ENCODE peak calls at places on chromosomes 1 and 21, in ten cellular contexts. U is psoas muscle; J is HCT116; T is CD8-positive, alpha-beta T cell; I is heart left ventricle; K is Peyer's patch; B is osteoblast; F is left ventricle myocardium inferior; Q is effector memory CD4-positive, alpha-beta T cell; M is aorta. Z is an unnamed sample. For H3K4me1 and H3K9me3, the result is how much of the 10 kb centered on the place peaks cover.

GRCh38 chr21:38289697-38290096 is 32.9 kb downstream of the KCNJ15 start:
- DNase-seq in U (no peak), B (peak), Q (no peak), I (no peak), F (no peak), T (no peak), J (no peak), K (no peak), M (no peak), Z (peak)

GRCh38 chr1:29209173-29209572 is 21.6 kb downstream of the MECR start:
- DNase-seq in F (no peak), T (no peak), Q (no peak), K (no peak), J (no peak), U (no peak), M (no peak), I (no peak), B (peak), Z (no peak)

GRCh38 chr1:222887127-222887461 is 72.3 kb downstream of the DISP1 start:
- DNase-seq in J (no peak), K (no peak), M (no peak), B (no peak), I (no peak), T (no peak), U (no peak), F (no peak), Q (no peak), Z (no peak)

GRCh38 chr1:94801919-94802546 is 18.1 kb upstream of the SLC44A3 start:
- DNase-seq in I (no peak), M (peak), Q (no peak), U (peak), T (no peak), B (peak), K (no peak), J (peak), F (no peak), Z (peak)

GRCh38 chr1:39268112-39268581 is 63.7 kb downstream of the MACF1 start:
- DNase-seq in T (peak), F (no peak), I (no peak), K (peak), M (no peak), Q (no peak), B (peak), U (no peak), J (no peak), Z (no peak)

GRCh38 chr21:26736449-26736848 is 108.8 kb downstream of the ADAMTS1 start:
- DNase-seq in Q (no peak), J (no peak), B (no peak), M (no peak), T (no peak), F (no peak), K (no peak), U (no peak), I (no peak), Z (no peak)

GRCh38 chr1:216186816-216187215 is 236.4 kb downstream of the USH2A start:
- DNase-seq in B (no peak), K (no peak), J (no peak), Q (no peak), U (no peak), F (no peak), T (no peak), M (no peak), I (no peak), Z (no peak)

GRCh38 chr1:116415699-116416533 is 42.9 kb downstream of the ATP1A1 start:
- DNase-seq in J (no peak), U (no peak), M (no peak), I (no peak), F (peak), B (peak), T (no peak), K (no peak), Q (no peak), Z (no peak)

GRCh38 chr1:237859014-237859413 is 31.7 kb downstream of the ZP4 start:
- DNase-seq in T (no peak), F (no peak), B (no peak), K (no peak), I (no peak), U (no peak), Q (no peak), M (no peak), J (no peak), Z (no peak)

GRCh38 chr1:41678141-41678878 is 193.8 kb upstream of the EDN2 start:
- DNase-seq in B (no peak), I (peak), Q (no peak), J (no peak), F (peak), M (no peak), U (peak), K (no peak), T (no peak), Z (no peak)

GRCh38 chr1:59020151-59020997 is 236.5 kb upstream of the JUN start:
- DNase-seq in T (peak), J (no peak), M (no peak), Q (no peak), I (no peak), B (peak), U (peak), F (peak), K (peak), Z (peak)

GRCh38 chr1:202815120-202815519 is 4.4 kb downstream of the PCAT6 start:
- DNase-seq in Q (no peak), B (no peak), J (no peak), U (no peak), T (no peak), M (no peak), F (no peak), I (no peak), K (no peak), Z (no peak)

GRCh38 chr1:59214764-59215208 is 82.1 kb upstream of the FGGY start:
- DNase-seq in U (no peak), I (no peak), Q (no peak), M (peak), T (no peak), F (no peak), J (no peak), B (no peak), K (no peak), Z (peak)

GRCh38 chr1:173330149-173330951 is 123.2 kb upstream of the TNFSF4 start:
- DNase-seq in Q (no peak), T (no peak), F (no peak), K (no peak), I (no peak), J (no peak), U (no peak), B (peak), M (no peak), Z (no peak)

GRCh38 chr1:107529511-107530149 is 388.8 kb downstream of the NTNG1 start:
- DNase-seq in T (no peak), I (no peak), Q (no peak), M (no peak), B (peak), J (no peak), U (no peak), K (peak), F (no peak), Z (no peak)

GRCh38 chr1:201605385-201605747 is 66.4 kb downstream of the NAV1 start:
- DNase-seq in I (no peak), B (peak), T (no peak), F (no peak), K (no peak), Q (no peak), J (no peak), M (no peak), U (no peak), Z (no peak)
- H3K27ac ChIP-seq in I (no peak), B (peak), T (no peak), F (no peak), K (peak), Q (no peak), J (no peak), M (no peak), U (no peak), Z (no peak)

GRCh38 chr1:2275796-2276536 is 47.8 kb downstream of the SKI start:
- DNase-seq in B (peak), J (no peak), K (no peak), Q (no peak), U (peak), T (peak), I (peak), M (no peak), F (no peak), Z (peak)
- H3K4me1 ChIP-seq in B (half or more), J (under half), K (half or more), Q (under half), U (half or more), T (half or more), I (half or more), M (under half), F (half or more), Z (half or more)

DNA sequence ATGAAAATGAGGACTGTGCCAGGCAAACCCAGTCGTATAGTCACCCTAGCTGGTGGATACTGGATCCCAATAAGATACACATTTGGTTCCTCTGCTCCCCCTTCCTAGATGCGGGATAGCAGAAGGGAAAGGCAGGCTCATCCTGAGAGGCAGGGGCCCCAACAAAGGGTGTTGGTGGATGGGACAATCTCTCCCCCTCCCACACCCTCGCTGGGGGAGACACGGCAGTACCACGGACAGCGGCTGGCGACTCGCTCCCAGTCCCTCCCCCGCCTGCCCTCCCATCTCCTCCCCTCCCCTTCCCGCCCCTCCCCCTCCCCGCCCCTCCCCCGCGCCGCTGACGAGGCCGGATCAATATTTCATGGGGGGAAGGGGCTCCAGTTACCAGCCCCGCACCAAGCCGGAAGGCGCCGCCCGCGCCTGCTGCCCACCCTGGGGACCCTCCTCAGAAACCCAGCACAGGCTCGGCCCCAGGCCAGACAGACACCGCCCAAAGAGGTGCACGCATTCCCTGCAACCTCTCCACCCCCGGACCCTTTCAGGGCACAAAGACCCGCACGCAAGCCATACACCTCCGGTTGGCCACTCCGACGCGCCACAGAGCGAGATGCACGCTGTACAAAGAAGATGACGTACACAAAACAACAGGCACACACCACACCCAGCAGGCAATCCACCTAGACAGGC is 11.5 kb downstream of the RIMS3 start:
- DNase-seq in B (peak), F (no peak), I (no peak), K (no peak), J (no peak), Q (no peak), U (no peak), M (no peak), T (no peak), Z (no peak)
- H3K9me3 ChIP-seq in B (under half), F (under half), I (under half), K (under half), J (under half), Q (under half), U (under half), M (under half), T (under half), Z (under half)

DNA sequence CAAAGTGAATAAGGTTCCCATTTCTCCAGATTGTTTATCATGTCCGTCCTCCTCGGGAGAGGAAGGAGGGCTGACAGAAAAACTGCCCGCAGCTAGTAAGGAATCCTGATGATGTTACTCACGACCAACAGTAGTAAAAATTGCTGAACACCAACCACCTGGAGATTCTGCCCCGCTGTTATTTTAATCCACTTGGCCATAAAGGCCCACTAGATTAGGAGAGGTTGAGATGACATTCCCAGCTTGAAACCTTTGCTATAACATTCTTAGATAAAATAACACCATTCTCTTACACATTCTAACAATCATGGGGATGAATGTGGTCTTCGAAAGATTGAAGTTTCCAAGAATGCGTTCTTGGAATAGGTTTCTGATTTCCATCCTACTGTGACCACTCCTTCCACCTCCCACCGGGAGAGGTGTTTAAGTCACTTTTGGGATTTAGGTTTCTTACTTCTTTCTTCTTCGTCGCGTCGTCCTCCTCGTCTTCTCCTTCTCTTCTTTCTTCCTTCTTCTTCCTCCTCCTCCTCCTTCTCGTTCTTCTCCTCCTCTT is 1.9 kb downstream of the CACHD1 start:
- DNase-seq in Q (no peak), U (no peak), M (no peak), J (no peak), T (no peak), B (peak), I (no peak), F (no peak), K (no peak), Z (no peak)
- H3K27ac ChIP-seq in Q (no peak), U (no peak), M (no peak), J (no peak), T (no peak), B (no peak), I (no peak), F (peak), K (peak), Z (peak)

DNA sequence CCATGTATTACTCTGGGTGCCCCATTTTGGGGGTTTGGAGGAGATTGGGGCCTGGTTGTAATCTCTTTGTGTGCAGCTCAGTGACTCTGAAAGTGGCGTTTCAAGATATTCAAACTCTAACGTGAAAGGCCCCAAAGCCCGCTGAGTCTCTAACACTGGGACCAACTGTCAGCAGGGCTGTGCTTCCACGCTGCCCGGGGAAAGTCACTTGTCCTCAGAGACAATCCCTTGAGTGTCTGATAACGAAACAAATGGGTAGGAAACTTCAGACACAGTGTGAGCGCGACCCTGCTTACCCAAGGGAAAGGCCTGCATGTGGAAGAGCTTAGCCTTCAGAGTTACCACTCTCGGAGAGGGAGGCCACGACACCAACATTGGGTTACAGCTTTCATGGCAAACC is 832 bp downstream of the UBASH3A start:
- DNase-seq in I (no peak), F (no peak), B (no peak), Q (no peak), M (peak), U (no peak), K (no peak), T (no peak), J (no peak), Z (no peak)
- H3K4me1 ChIP-seq in I (under half), F (under half), B (under half), Q (under half), M (under half), U (under half), K (under half), T (half or more), J (under half), Z (under half)

GRCh38 chr1:50917796-50918137 is 42.3 kb downstream of the FAF1 start:
- DNase-seq in M (no peak), J (no peak), F (no peak), B (no peak), I (no peak), T (no peak), U (no peak), K (no peak), Q (no peak), Z (no peak)

GRCh38 chr1:50923564-50923963 is 36.5 kb downstream of the FAF1 start:
- DNase-seq in U (no peak), I (no peak), T (no peak), B (no peak), J (no peak), Q (no peak), F (no peak), K (no peak), M (no peak), Z (no peak)

GRCh38 chr1:50920409-50920808 is 39.7 kb downstream of the FAF1 start:
- DNase-seq in U (no peak), J (no peak), B (no peak), F (no peak), K (no peak), M (no peak), Q (no peak), T (no peak), I (no peak), Z (no peak)

GRCh38 chr1:50917128-50917795 is 42.8 kb downstream of the FAF1 start:
- DNase-seq in M (no peak), I (no peak), F (no peak), Q (no peak), J (no peak), B (no peak), K (no peak), T (no peak), U (no peak), Z (no peak)

GRCh38 chr1:50921029-50921428 is 39.0 kb downstream of the FAF1 start:
- DNase-seq in B (no peak), T (no peak), M (no peak), I (no peak), J (no peak), F (no peak), K (no peak), Q (no peak), U (no peak), Z (no peak)
- H3K9me3 ChIP-seq in B (under half), T (under half), M (under half), I (under half), J (under half), F (under half), K (under half), Q (under half), U (under half), Z (under half)

GRCh38 chr1:119326251-119326650 is 42.3 kb upstream of the HAO2 start:
- DNase-seq in I (no peak), F (no peak), U (no peak), M (no peak), Q (no peak), T (no peak), B (no peak), J (no peak), K (no peak), Z (no peak)
- H3K27ac ChIP-seq in I (no peak), F (no peak), U (no peak), M (no peak), Q (no peak), T (no peak), B (no peak), J (no peak), K (no peak), Z (no peak)